ENCODE peak calls at places on chromosomes 16 and 17, in eight cellular contexts. H is activated T-helper 1 cell treated with anti-CD3 and anti-CD28 coated beads, Interleukin-12 subunit alpha, Interleukin-12 subunit beta, Interleukin-2, Interleukin-4 antibody, amounts not matched to agents 30 ng/mL and 10 ng/mL and 1 ng/mL, durations not matched to agents 14 hours and 24 hours and 36 hours; V is GM23248; P is NCI-H748 treated with DMSO at 0.1 percent for 48 hours; K is hypothalamus; W is iris pigment epithelial cell; D is natural killer cell; J is activated CD8-positive, alpha-beta memory T cell treated with anti-CD3 and anti-CD28 coated beads for 1 hour. G is an unnamed sample.

GRCh38 chr16:88691924-88692560 is 5.7 kb upstream of the SNAI3 start:
- DNase-seq in P (no peak), J (no peak), D (no peak), V (no peak), K (no peak), W (no peak), H (peak), G (peak)

GRCh38 chr16:9047689-9048301 is 43.6 kb upstream of the HAPSTR1 start:
- DNase-seq in D (no peak), J (no peak), P (no peak), V (peak), H (peak), W (peak), K (peak), G (peak)

GRCh38 chr17:57949649-57950048 is 5.6 kb downstream of the CUEDC1 start:
- DNase-seq in K (no peak), D (no peak), J (no peak), W (no peak), V (peak), P (no peak), H (no peak), G (no peak)

GRCh38 chr17:82863941-82864720 is 24.3 kb upstream of the ZNF750 start:
- DNase-seq in J (peak), D (peak), V (peak), H (peak), P (no peak), W (peak), K (no peak), G (peak)

GRCh38 chr16:73082608-73083007 is 34.7 kb upstream of the ZFHX3 start:
- DNase-seq in W (peak), K (no peak), P (no peak), J (no peak), H (no peak), D (no peak), V (peak), G (no peak)

GRCh38 chr16:82834156-82834758 is 207.5 kb downstream of the CDH13 start:
- DNase-seq in D (peak), V (no peak), J (no peak), W (peak), K (no peak), P (no peak), H (no peak), G (no peak)

GRCh38 chr17:17141860-17142552 is 64.1 kb downstream of the PLD6 start:
- DNase-seq in W (peak), P (no peak), J (peak), K (peak), V (peak), H (peak), D (no peak), G (no peak)

GRCh38 chr16:9040766-9041430 is 50.5 kb upstream of the HAPSTR1 start:
- DNase-seq in P (no peak), W (no peak), K (no peak), D (no peak), H (no peak), V (no peak), J (no peak), G (no peak)